ENCODE peak calls at places on chromosomes 13 and 19, in seven cellular contexts. One of them, this sample, is unnamed.

GRCh38 chr19:9673912-9674668 is 810 bp downstream of the ZNF562 start:
- DNase-seq in HFFc6: no peak
- DNase-seq in stomach: no peak
- DNase-seq in endothelial cell of umbilical vein: peak; percentile 28
- DNase-seq in neural progenitor cell: no peak
- DNase-seq in foreskin fibroblast: peak; percentile 26
- DNase-seq in omental fat pad: no peak
- DNase-seq in this sample: no peak

GRCh38 chr19:3604987-3605343 is 1.7 kb downstream of the TBXA2R start:
- DNase-seq in HFFc6: no peak
- DNase-seq in stomach: no peak
- DNase-seq in endothelial cell of umbilical vein: no peak
- DNase-seq in neural progenitor cell: no peak
- DNase-seq in foreskin fibroblast: no peak
- DNase-seq in omental fat pad: no peak
- DNase-seq in this sample: no peak

GRCh38 chr13:102642475-102642874 is 45.7 kb downstream of the TPP2 start:
- DNase-seq in HFFc6: no peak
- DNase-seq in stomach: peak; percentile 92
- DNase-seq in endothelial cell of umbilical vein: no peak
- DNase-seq in neural progenitor cell: no peak
- DNase-seq in foreskin fibroblast: no peak
- DNase-seq in omental fat pad: no peak
- DNase-seq in this sample: no peak

GRCh38 chr13:110683203-110683883 is 22.6 kb downstream of the CARS2 start:
- DNase-seq in HFFc6: peak; percentile 23
- DNase-seq in stomach: no peak
- DNase-seq in endothelial cell of umbilical vein: peak; percentile 48
- DNase-seq in neural progenitor cell: no peak
- DNase-seq in foreskin fibroblast: peak; percentile 46
- DNase-seq in omental fat pad: no peak
- DNase-seq in this sample: no peak

GRCh38 chr19:7533281-7533819 is 2.2 kb upstream of the PNPLA6 start:
- DNase-seq in HFFc6: peak; percentile 79
- DNase-seq in stomach: peak; percentile 61
- DNase-seq in endothelial cell of umbilical vein: peak; percentile 51
- DNase-seq in neural progenitor cell: peak; percentile 35
- DNase-seq in foreskin fibroblast: peak; percentile 84
- DNase-seq in omental fat pad: no peak
- DNase-seq in this sample: no peak

GRCh38 chr19:40265055-40265762 is 19.9 kb downstream of the AKT2 start:
- DNase-seq in HFFc6: no peak
- DNase-seq in stomach: no peak
- DNase-seq in endothelial cell of umbilical vein: no peak
- DNase-seq in neural progenitor cell: no peak
- DNase-seq in foreskin fibroblast: no peak
- DNase-seq in omental fat pad: no peak
- DNase-seq in this sample: no peak

GRCh38 chr19:46866407-46867132 is 5.8 kb downstream of the ARHGAP35 start:
- DNase-seq in HFFc6: no peak
- DNase-seq in stomach: no peak
- DNase-seq in endothelial cell of umbilical vein: peak; percentile 52
- DNase-seq in neural progenitor cell: no peak
- DNase-seq in foreskin fibroblast: peak; percentile 64
- DNase-seq in omental fat pad: no peak
- DNase-seq in this sample: no peak

GRCh38 chr13:109576331-109576813 is 210.0 kb downstream of the IRS2 start:
- DNase-seq in HFFc6: no peak
- DNase-seq in stomach: peak; percentile 77
- DNase-seq in endothelial cell of umbilical vein: no peak
- DNase-seq in neural progenitor cell: no peak
- DNase-seq in foreskin fibroblast: no peak
- DNase-seq in omental fat pad: no peak
- DNase-seq in this sample: no peak

GRCh38 chr13:106533940-106534843 is 1.3 kb downstream of the EFNB2 start:
- DNase-seq in HFFc6: peak; percentile 28
- DNase-seq in stomach: peak; percentile 53
- DNase-seq in endothelial cell of umbilical vein: peak; percentile 67
- DNase-seq in neural progenitor cell: peak; percentile 55
- DNase-seq in foreskin fibroblast: peak; percentile 88
- DNase-seq in omental fat pad: no peak
- DNase-seq in this sample: peak; percentile 52

GRCh38 chr13:111267205-111267604 is 53.2 kb upstream of the TEX29 start:
- DNase-seq in HFFc6: no peak
- DNase-seq in stomach: no peak
- DNase-seq in endothelial cell of umbilical vein: no peak
- DNase-seq in neural progenitor cell: no peak
- DNase-seq in foreskin fibroblast: peak; percentile 17
- DNase-seq in omental fat pad: no peak
- DNase-seq in this sample: no peak

GRCh38 chr19:33797821-33798633 is 1.4 kb downstream of the KCTD15 start:
- DNase-seq in HFFc6: no peak
- DNase-seq in stomach: peak; percentile 57
- DNase-seq in endothelial cell of umbilical vein: peak; percentile 49
- DNase-seq in neural progenitor cell: peak; percentile 88
- DNase-seq in foreskin fibroblast: peak; percentile 67
- DNase-seq in omental fat pad: no peak
- DNase-seq in this sample: peak; percentile 80

GRCh38 chr13:45928843-45929242 is 77.3 kb upstream of the SIAH3 start:
- DNase-seq in HFFc6: no peak
- DNase-seq in stomach: no peak
- DNase-seq in endothelial cell of umbilical vein: no peak
- DNase-seq in neural progenitor cell: no peak
- DNase-seq in foreskin fibroblast: no peak
- DNase-seq in omental fat pad: no peak
- DNase-seq in this sample: no peak

GRCh38 chr13:99661791-99662190 is 160.5 kb downstream of the TM9SF2 start:
- DNase-seq in HFFc6: no peak
- DNase-seq in stomach: no peak
- DNase-seq in endothelial cell of umbilical vein: no peak
- DNase-seq in neural progenitor cell: peak; percentile 93
- DNase-seq in foreskin fibroblast: no peak
- DNase-seq in omental fat pad: no peak
- DNase-seq in this sample: peak; percentile 25

GRCh38 chr19:41908724-41909464 is 19.4 kb downstream of the ERFL start:
- DNase-seq in HFFc6: no peak
- DNase-seq in stomach: no peak
- DNase-seq in endothelial cell of umbilical vein: no peak
- DNase-seq in neural progenitor cell: no peak
- DNase-seq in foreskin fibroblast: no peak
- DNase-seq in omental fat pad: no peak
- DNase-seq in this sample: no peak

DNA sequence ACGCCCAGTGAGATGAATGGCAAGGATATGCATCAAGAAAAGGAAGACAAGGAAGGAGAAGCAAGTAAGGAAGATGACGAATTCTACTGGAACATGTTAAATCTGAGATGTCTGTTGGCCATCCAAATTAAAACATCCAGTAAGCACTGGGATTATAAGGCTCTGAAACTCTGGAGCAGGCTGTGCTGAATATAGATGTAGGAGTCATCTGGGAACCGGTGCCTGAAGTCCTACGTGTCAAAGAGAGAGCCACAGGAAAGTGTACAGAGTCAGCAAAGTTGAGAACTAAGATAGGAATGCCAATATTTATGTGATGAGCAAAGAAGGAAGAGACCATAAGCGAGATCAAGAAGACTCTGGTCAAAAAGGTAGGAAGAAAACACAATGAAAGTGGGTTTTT is 51.0 kb upstream of the EEF1AKMT1 start:
- DNase-seq in HFFc6: peak; percentile 85
- DNase-seq in stomach: no peak
- DNase-seq in endothelial cell of umbilical vein: no peak
- DNase-seq in neural progenitor cell: no peak
- DNase-seq in foreskin fibroblast: no peak
- DNase-seq in omental fat pad: no peak
- DNase-seq in this sample: no peak
- TF ChIP-seq CTCF in HFFc6: no peak
- TF ChIP-seq CTCF in stomach: no peak
- TF ChIP-seq CTCF in endothelial cell of umbilical vein: no peak
- TF ChIP-seq CTCF in neural progenitor cell: no peak
- TF ChIP-seq CTCF in foreskin fibroblast: no peak
- TF ChIP-seq CTCF in omental fat pad: no peak
- TF ChIP-seq CTCF in this sample: no peak

DNA sequence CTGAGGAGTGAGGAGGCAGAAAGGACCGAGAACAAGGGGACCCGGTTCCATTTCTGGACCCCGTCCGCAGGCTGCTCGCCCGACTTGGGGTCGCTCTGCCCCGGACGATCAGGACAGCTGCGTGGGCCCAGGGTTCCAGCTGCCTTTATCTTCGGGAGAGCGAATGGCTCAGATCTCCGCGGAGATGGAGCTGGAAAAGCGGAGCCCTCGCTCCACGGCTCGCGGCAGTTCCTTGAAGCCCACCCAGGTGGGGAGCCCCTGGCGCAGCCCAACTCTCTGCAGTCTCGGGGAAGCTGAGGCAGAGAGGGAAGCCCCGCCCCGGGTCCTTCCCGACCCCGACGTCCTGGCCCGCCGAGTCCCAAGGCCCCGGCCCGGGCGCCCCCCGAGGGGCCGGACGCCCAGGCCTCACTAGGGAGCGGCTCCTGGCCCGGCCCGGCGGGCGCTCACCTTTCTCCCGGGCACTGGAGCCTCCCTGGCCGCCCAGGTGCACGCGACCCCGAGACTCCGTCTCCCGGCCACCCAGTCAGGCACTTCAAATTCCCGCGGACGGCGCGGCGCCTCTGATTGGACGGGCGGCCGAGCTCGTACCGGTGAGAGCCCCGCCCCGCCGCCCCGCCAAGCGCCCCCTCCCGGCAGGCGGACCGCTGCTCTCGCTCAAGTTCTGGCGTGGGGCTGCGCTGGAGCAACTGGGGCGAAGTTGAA is 485.7 kb downstream of the UQCRFS1 start:
- DNase-seq in HFFc6: no peak
- DNase-seq in stomach: no peak
- DNase-seq in endothelial cell of umbilical vein: no peak
- DNase-seq in neural progenitor cell: peak; percentile 43
- DNase-seq in foreskin fibroblast: peak; percentile 66
- DNase-seq in omental fat pad: no peak
- DNase-seq in this sample: no peak
- TF ChIP-seq CTCF in HFFc6: peak; percentile 13
- TF ChIP-seq CTCF in stomach: no peak
- TF ChIP-seq CTCF in endothelial cell of umbilical vein: no peak
- TF ChIP-seq CTCF in neural progenitor cell: peak; percentile 41
- TF ChIP-seq CTCF in foreskin fibroblast: peak; percentile 37
- TF ChIP-seq CTCF in omental fat pad: no peak
- TF ChIP-seq CTCF in this sample: no peak

DNA sequence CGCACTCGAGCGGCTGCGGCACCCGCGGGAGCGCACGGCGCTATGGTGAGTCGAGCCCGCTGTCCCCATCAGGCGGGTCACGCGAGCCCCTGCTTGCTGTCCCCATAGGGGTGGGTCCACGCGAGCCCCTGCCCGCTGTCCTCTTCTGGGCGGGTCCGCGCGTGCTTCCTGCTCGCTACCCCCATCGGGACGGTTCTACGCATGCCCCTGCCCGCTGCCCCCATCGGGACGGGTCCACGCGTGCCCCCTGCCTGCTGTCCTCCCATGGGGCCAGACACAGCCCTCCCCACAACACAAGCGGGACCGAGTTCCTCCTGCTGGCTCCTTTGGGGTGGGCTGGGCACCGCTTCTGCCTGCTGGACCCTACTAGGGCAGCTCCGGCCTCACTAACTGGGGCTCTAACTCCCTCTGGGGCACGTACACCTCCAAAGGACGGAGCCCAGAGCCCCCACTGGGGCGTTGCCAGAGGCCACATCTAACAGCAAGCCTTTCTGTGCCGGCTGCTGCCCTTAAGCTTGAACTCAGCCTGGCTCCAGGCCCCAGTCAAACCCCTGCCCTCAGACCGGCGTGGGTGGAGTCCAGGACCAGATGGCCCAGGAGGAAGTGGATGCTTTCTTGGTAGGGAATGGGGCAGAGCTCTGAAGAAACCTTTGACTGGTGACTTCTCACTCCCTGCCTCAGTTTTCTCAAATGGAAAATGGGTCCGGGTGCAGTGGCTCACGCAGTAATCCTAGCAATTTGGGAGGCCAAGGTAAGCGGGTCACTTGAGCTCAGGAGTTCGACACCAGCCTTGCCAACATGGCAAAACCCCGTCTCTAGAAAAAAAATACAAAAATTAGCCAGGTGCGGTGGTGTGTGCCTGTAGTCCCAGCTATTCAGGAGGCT is 722 bp downstream of the COLGALT1 start:
- DNase-seq in HFFc6: peak; percentile 14
- DNase-seq in stomach: peak; percentile 69
- DNase-seq in endothelial cell of umbilical vein: peak; percentile 55
- DNase-seq in neural progenitor cell: peak; percentile 55
- DNase-seq in foreskin fibroblast: peak; percentile 90
- DNase-seq in omental fat pad: no peak
- DNase-seq in this sample: peak; percentile 40
- TF ChIP-seq CTCF in HFFc6: peak; percentile 31
- TF ChIP-seq CTCF in stomach: no peak
- TF ChIP-seq CTCF in endothelial cell of umbilical vein: no peak
- TF ChIP-seq CTCF in neural progenitor cell: no peak
- TF ChIP-seq CTCF in foreskin fibroblast: no peak
- TF ChIP-seq CTCF in omental fat pad: no peak
- TF ChIP-seq CTCF in this sample: no peak

GRCh38 chr13:63124863-63125262 is 1709.2 kb upstream of the PCDH20 start:
- DNase-seq in HFFc6: peak; percentile 2
- DNase-seq in stomach: no peak
- DNase-seq in endothelial cell of umbilical vein: peak; percentile 29
- DNase-seq in neural progenitor cell: no peak
- DNase-seq in foreskin fibroblast: peak; percentile 48
- DNase-seq in omental fat pad: no peak
- DNase-seq in this sample: no peak
- TF ChIP-seq CTCF in HFFc6: peak; percentile 74
- TF ChIP-seq CTCF in stomach: no peak
- TF ChIP-seq CTCF in endothelial cell of umbilical vein: no peak
- TF ChIP-seq CTCF in neural progenitor cell: peak; percentile 65
- TF ChIP-seq CTCF in foreskin fibroblast: peak; percentile 29
- TF ChIP-seq CTCF in omental fat pad: no peak
- TF ChIP-seq CTCF in this sample: peak; percentile 49

GRCh38 chr19:55913643-55914268 is 18.4 kb downstream of the NLRP13 start:
- DNase-seq in HFFc6: no peak
- DNase-seq in stomach: no peak
- DNase-seq in endothelial cell of umbilical vein: no peak
- DNase-seq in neural progenitor cell: no peak
- DNase-seq in foreskin fibroblast: no peak
- DNase-seq in omental fat pad: no peak
- DNase-seq in this sample: no peak
- TF ChIP-seq CTCF in HFFc6: no peak
- TF ChIP-seq CTCF in stomach: no peak
- TF ChIP-seq CTCF in endothelial cell of umbilical vein: no peak
- TF ChIP-seq CTCF in neural progenitor cell: no peak
- TF ChIP-seq CTCF in foreskin fibroblast: no peak
- TF ChIP-seq CTCF in omental fat pad: no peak
- TF ChIP-seq CTCF in this sample: no peak

DNA sequence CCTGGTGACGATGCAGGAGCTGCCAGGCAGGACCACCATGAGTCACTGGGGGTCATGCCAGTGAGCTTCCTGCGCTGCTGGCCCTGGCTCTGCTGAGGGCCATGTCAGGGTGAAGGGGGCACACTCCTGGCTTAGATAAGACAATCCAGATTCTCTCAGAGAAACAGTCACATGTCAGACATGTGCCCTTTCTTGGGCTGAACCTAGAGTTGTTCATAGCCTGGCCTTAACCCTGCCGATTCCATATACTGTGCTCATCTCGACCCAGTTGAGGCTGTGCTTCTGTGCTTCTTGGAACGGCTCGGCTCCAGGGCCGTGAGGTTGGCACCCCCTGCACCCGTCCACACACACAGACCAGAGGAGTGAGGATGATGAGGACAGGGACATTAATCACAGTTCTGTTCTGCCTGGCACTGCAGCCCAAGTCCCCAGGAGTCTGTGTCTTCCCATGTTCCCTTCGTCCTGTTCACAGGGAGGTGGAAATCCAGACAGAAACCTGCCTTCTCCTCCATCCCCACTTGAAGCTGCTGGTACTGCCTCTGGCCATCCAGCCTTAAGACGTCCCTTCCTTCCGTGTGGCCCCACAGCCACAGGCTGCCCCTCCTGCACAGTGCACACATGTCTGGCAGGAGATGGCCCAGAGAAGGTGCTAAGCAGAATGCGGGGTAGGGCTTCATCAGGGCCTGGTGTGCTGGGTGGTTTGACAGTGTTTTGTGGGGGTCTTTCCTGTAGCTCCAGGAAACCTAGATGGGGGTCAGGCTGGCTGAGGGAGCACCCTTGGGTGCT is 50.0 kb downstream of the LYL1 start:
- DNase-seq in HFFc6: no peak
- DNase-seq in stomach: no peak
- DNase-seq in endothelial cell of umbilical vein: no peak
- DNase-seq in neural progenitor cell: no peak
- DNase-seq in foreskin fibroblast: no peak
- DNase-seq in omental fat pad: no peak
- DNase-seq in this sample: no peak
- TF ChIP-seq CTCF in HFFc6: no peak
- TF ChIP-seq CTCF in stomach: no peak
- TF ChIP-seq CTCF in endothelial cell of umbilical vein: no peak
- TF ChIP-seq CTCF in neural progenitor cell: no peak
- TF ChIP-seq CTCF in foreskin fibroblast: no peak
- TF ChIP-seq CTCF in omental fat pad: no peak
- TF ChIP-seq CTCF in this sample: no peak

This sample was measured in nephron progenitor cell.